ENCODE peak calls at places on chromosomes 2 and 18, in seven cellular contexts. K is GM04504; H is activated CD4-positive, alpha-beta T cell treated with anti-CD3 and anti-CD28 coated beads, Interleukin-2, amount 50 U/mL, for 4 hours; T is iPS DF 19.7; L is fibroblast of pulmonary artery; B is hippocampal formation; M is stimulated activated CD4-positive, alpha-beta T cell treated with anti-CD3 and anti-CD28 coated beads, Interleukin-15, amount 100 ng/mL, for 24 hours. I is an unnamed sample.

GRCh38 chr2:167406558-167406957 is 518.3 kb downstream of the XIRP2 start:
- DNase-seq in K (no peak), H (no peak), T (peak; percentile 98), L (peak; percentile 42), B (no peak), M (no peak), I (no peak)

GRCh38 chr2:24019729-24020128 is 9.8 kb downstream of the MFSD2B start:
- DNase-seq in K (no peak), H (no peak), T (no peak), L (no peak), B (no peak), M (no peak), I (no peak)

GRCh38 chr2:181578829-181579228 is 78.1 kb downstream of the CERKL start:
- DNase-seq in K (no peak), H (no peak), T (no peak), L (no peak), B (no peak), M (no peak), I (no peak)

GRCh38 chr2:218995972-218996644 is 2.9 kb upstream of the CRYBA2 start:
- DNase-seq in K (peak; percentile 40), H (peak; percentile 79), T (no peak), L (peak; percentile 82), B (peak; percentile 78), M (peak; percentile 89), I (peak; percentile 86)

GRCh38 chr2:62054916-62055315 is 141.0 kb upstream of the B3GNT2 start:
- DNase-seq in K (no peak), H (no peak), T (no peak), L (no peak), B (no peak), M (no peak), I (no peak)

GRCh38 chr18:6374340-6374739 is 40.4 kb downstream of the L3MBTL4 start:
- DNase-seq in K (no peak), H (no peak), T (no peak), L (no peak), B (no peak), M (no peak), I (no peak)

GRCh38 chr2:31729065-31729439 is 148.3 kb upstream of the SRD5A2 start:
- DNase-seq in K (no peak), H (no peak), T (no peak), L (no peak), B (no peak), M (no peak), I (no peak)

GRCh38 chr2:65267008-65267407 is 39.4 kb downstream of the ACTR2 start:
- DNase-seq in K (no peak), H (no peak), T (no peak), L (no peak), B (no peak), M (no peak), I (no peak)

GRCh38 chr18:67485655-67486054 is 30.9 kb downstream of the DSEL start:
- DNase-seq in K (no peak), H (no peak), T (no peak), L (no peak), B (no peak), M (no peak), I (no peak)

GRCh38 chr2:226622484-226622883 is 177.1 kb downstream of the IRS1 start:
- DNase-seq in K (no peak), H (no peak), T (no peak), L (no peak), B (no peak), M (no peak), I (no peak)

GRCh38 chr2:215437614-215438013 is 1.7 kb upstream of the FN1 start:
- DNase-seq in K (no peak), H (no peak), T (no peak), L (peak; percentile 43), B (no peak), M (no peak), I (no peak)

GRCh38 chr18:28357785-28358401 is 181.0 kb upstream of the CDH2 start:
- DNase-seq in K (no peak), H (no peak), T (peak; percentile 35), L (no peak), B (no peak), M (no peak), I (no peak)

GRCh38 chr2:234288974-234289455 is 207.9 kb downstream of the ARL4C start:
- DNase-seq in K (no peak), H (peak; percentile 75), T (no peak), L (peak; percentile 58), B (no peak), M (peak; percentile 80), I (peak; percentile 70)

GRCh38 chr18:22816266-22817176 is 116.6 kb upstream of the RBBP8 start:
- DNase-seq in K (no peak), H (no peak), T (no peak), L (no peak), B (no peak), M (no peak), I (no peak)

GRCh38 chr2:194062401-194062800 is 1594.6 kb upstream of the SLC39A10 start:
- DNase-seq in K (no peak), H (no peak), T (no peak), L (no peak), B (no peak), M (no peak), I (no peak)

GRCh38 chr2:59732861-59733603 is 820.4 kb downstream of the BCL11A start:
- DNase-seq in K (no peak), H (no peak), T (no peak), L (no peak), B (no peak), M (no peak), I (no peak)

GRCh38 chr18:816088-816653 is 4.1 kb upstream of the YES1 start:
- DNase-seq in K (no peak), H (no peak), T (no peak), L (no peak), B (no peak), M (no peak), I (no peak)

GRCh38 chr2:206614825-206615224 is 27.5 kb upstream of the FAM237A start:
- DNase-seq in K (no peak), H (no peak), T (no peak), L (peak; percentile 14), B (no peak), M (no peak), I (no peak)

GRCh38 chr2:17749753-17750438 is 3.7 kb downstream of the SMC6 start:
- DNase-seq in K (no peak), H (no peak), T (no peak), L (no peak), B (no peak), M (no peak), I (no peak)

GRCh38 chr2:98412751-98413445 is 31.8 kb upstream of the INPP4A start:
- DNase-seq in K (peak; percentile 22), H (peak; percentile 37), T (no peak), L (peak; percentile 70), B (peak; percentile 28), M (peak; percentile 53), I (peak; percentile 69)

GRCh38 chr2:54599914-54600313 is 123.5 kb upstream of the EML6 start:
- DNase-seq in K (no peak), H (no peak), T (no peak), L (no peak), B (no peak), M (peak; percentile 40), I (no peak)

GRCh38 chr2:25528173-25528572 is 145.2 kb downstream of the DTNB start:
- DNase-seq in K (no peak), H (no peak), T (no peak), L (peak; percentile 61), B (no peak), M (no peak), I (no peak)

I was measured in Ammon's horn.